ENCODE peak calls at places on chromosomes 11 and 22, in seven cellular contexts. O, V, P, M, E, R and S are unnamed samples.

GRCh38 chr11:108947654-108948570 is 283.0 kb downstream of the DDX10 start:
- DNase-seq in O (no peak), V (no peak), P (no peak), M (no peak), E (no peak), R (no peak), S (no peak)

GRCh38 chr22:38110863-38111852 is 674 bp upstream of the BAIAP2L2 start:
- DNase-seq in O (peak; percentile 85), V (no peak), P (no peak), M (no peak), E (no peak), R (no peak), S (no peak)

GRCh38 chr22:40257979-40258378 is 80.3 kb downstream of the TNRC6B start:
- DNase-seq in O (no peak), V (no peak), P (no peak), M (no peak), E (no peak), R (no peak), S (no peak)

GRCh38 chr11:79198203-79198897 is 242.5 kb downstream of the TENM4 start:
- DNase-seq in O (no peak), V (no peak), P (no peak), M (peak; percentile 23), E (no peak), R (no peak), S (no peak)

GRCh38 chr11:74011360-74012071 is 2.6 kb upstream of the UCP3 start:
- DNase-seq in O (no peak), V (no peak), P (no peak), M (no peak), E (no peak), R (no peak), S (no peak)

GRCh38 chr22:33380789-33381530 is 322.8 kb upstream of the SYN3 start:
- DNase-seq in O (no peak), V (no peak), P (no peak), M (no peak), E (no peak), R (no peak), S (no peak)

GRCh38 chr11:34860034-34860433 is 56.1 kb downstream of the APIP start:
- DNase-seq in O (no peak), V (no peak), P (no peak), M (no peak), E (peak; percentile 34), R (no peak), S (no peak)

GRCh38 chr22:38795569-38795968 is 1.6 kb upstream of the DNAL4 start:
- DNase-seq in O (no peak), V (no peak), P (no peak), M (no peak), E (no peak), R (no peak), S (no peak)

GRCh38 chr22:44802071-44802700 is 49.8 kb downstream of the ARHGAP8 start:
- DNase-seq in O (no peak), V (no peak), P (no peak), M (no peak), E (no peak), R (no peak), S (no peak)

GRCh38 chr11:44219830-44220778 is 89.8 kb downstream of the ALX4 start:
- DNase-seq in O (no peak), V (no peak), P (no peak), M (no peak), E (no peak), R (no peak), S (no peak)

GRCh38 chr22:46845281-46846153 is 83.1 kb downstream of the TBC1D22A start:
- DNase-seq in O (no peak), V (no peak), P (no peak), M (no peak), E (no peak), R (no peak), S (no peak)
- H3K4me1 ChIP-seq in O (no peaks in the 10 kb centered on the region), V (no peaks in the 10 kb centered on the region), P (peaks cover 17% of the 10 kb centered on the region), M (peaks cover 9% of the 10 kb centered on the region), E (peaks cover 11% of the 10 kb centered on the region), R (no peaks in the 10 kb centered on the region), S (peaks cover 7% of the 10 kb centered on the region)

GRCh38 chr11:83220279-83220678 is 26.8 kb downstream of the ANKRD42 start:
- DNase-seq in O (no peak), V (no peak), P (no peak), M (no peak), E (no peak), R (no peak), S (no peak)

GRCh38 chr11:83219095-83219494 is 25.6 kb downstream of the ANKRD42 start:
- DNase-seq in O (no peak), V (no peak), P (no peak), M (no peak), E (no peak), R (peak; percentile 8), S (no peak)

GRCh38 chr11:83221694-83222093 is 28.2 kb downstream of the ANKRD42 start:
- DNase-seq in O (no peak), V (no peak), P (no peak), M (no peak), E (no peak), R (no peak), S (no peak)

GRCh38 chr11:83223457-83223856 is 29.9 kb downstream of the ANKRD42 start:
- DNase-seq in O (no peak), V (no peak), P (no peak), M (no peak), E (no peak), R (no peak), S (no peak)

GRCh38 chr11:83222499-83222898 is 29.0 kb downstream of the ANKRD42 start:
- DNase-seq in O (no peak), V (no peak), P (no peak), M (no peak), E (no peak), R (no peak), S (no peak)
- H3K4me1 ChIP-seq in O (no peaks in the 10 kb centered on the region), V (no peaks in the 10 kb centered on the region), P (no peaks in the 10 kb centered on the region), M (no peaks in the 10 kb centered on the region), E (no peaks in the 10 kb centered on the region), R (no peaks in the 10 kb centered on the region), S (no peaks in the 10 kb centered on the region)

DNA sequence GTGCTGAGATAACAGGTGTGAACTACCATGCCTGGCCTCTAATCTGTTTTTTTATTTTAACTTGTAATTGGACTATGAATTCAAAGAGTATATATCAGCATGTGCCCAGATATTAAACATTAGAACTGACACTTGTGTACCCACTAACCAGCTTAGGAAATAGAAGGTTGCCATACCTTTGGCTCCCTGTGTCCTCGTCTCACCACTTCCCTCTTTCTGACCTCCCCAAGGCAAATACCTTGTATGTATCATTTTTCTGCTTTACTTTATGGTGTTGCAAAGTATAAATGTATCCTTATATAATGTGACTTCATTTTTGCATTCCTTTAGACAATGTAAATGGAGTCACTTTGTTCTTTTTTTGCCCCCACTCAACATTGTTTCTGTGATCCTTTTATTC is 9.1 kb downstream of the PPP6R3 start:
- DNase-seq in O (no peak), V (no peak), P (no peak), M (no peak), E (no peak), R (no peak), S (no peak)
- H3K4me1 ChIP-seq in O (peaks cover 20% of the 10 kb centered on the region), V (no peaks in the 10 kb centered on the region), P (peaks cover 100% of the 10 kb centered on the region), M (peaks cover 96% of the 10 kb centered on the region), E (peaks cover 87% of the 10 kb centered on the region), R (peaks cover 37% of the 10 kb centered on the region), S (peaks cover 91% of the 10 kb centered on the region)

DNA sequence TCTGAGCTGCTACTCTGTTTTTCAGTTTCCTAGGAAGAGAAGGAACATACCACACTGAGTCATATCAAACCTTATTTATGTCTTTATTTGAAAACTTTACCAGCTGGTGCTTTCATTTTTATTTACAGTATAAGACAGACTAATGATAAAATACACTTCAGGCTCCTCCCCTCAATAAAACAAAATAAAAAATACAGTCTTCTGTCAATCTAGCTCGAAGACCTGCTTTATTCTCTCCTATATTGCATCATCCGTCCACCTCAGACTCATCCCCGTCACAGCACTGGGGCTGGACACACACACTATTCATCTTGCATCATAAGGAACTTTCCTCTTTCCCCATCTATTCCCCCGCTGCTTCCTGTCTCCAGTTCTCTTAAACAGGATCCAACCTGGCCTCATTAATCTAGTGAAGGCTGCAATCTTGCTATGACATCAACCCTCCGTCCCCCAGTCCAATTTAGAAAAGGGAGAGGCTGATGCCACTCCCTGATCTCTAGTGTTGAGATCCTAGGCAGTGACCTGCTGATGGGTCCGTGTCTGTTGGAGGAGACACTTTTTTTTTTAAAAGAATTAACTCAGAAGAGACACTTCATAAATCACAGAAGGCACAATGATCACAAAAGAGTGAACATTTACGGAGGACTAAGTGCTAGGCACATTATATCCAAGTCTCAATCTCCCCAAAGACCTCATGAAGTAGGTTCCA is 1.1 kb downstream of the XBP1 start:
- DNase-seq in O (peak; percentile 62), V (peak; percentile 89), P (no peak), M (peak; percentile 35), E (peak; percentile 60), R (peak; percentile 27), S (peak; percentile 31)
- H3K4me1 ChIP-seq in O (peaks cover 4% of the 10 kb centered on the region), V (no peaks in the 10 kb centered on the region), P (peaks cover 81% of the 10 kb centered on the region), M (peaks cover 68% of the 10 kb centered on the region), E (peaks cover 36% of the 10 kb centered on the region), R (peaks cover 39% of the 10 kb centered on the region), S (peaks cover 37% of the 10 kb centered on the region)

GRCh38 chr22:50544078-50544745 is 1.5 kb upstream of the KLHDC7B start:
- DNase-seq in O (peak; percentile 90), V (peak; percentile 76), P (peak; percentile 80), M (peak; percentile 68), E (peak; percentile 76), R (peak; percentile 66), S (no peak)

GRCh38 chr22:50547231-50547851 is 1.6 kb downstream of the KLHDC7B start:
- DNase-seq in O (no peak), V (no peak), P (no peak), M (no peak), E (no peak), R (no peak), S (no peak)

GRCh38 chr22:50544746-50545253 is 899 bp upstream of the KLHDC7B start:
- DNase-seq in O (peak; percentile 62), V (no peak), P (no peak), M (no peak), E (no peak), R (peak; percentile 56), S (no peak)

GRCh38 chr22:50546326-50547230 is 879 bp downstream of the KLHDC7B start:
- DNase-seq in O (no peak), V (no peak), P (no peak), M (no peak), E (no peak), R (no peak), S (no peak)

GRCh38 chr22:50545522-50546325 is at the start of gene KLHDC7B:
- DNase-seq in O (no peak), V (no peak), P (no peak), M (no peak), E (no peak), R (no peak), S (no peak)
- H3K4me1 ChIP-seq in O (no peaks in the 10 kb centered on the region), V (no peaks in the 10 kb centered on the region), P (peaks cover 28% of the 10 kb centered on the region), M (peaks cover 29% of the 10 kb centered on the region), E (no peaks in the 10 kb centered on the region), R (peaks cover 45% of the 10 kb centered on the region), S (peaks cover 22% of the 10 kb centered on the region)